ENCODE peak calls at places on chromosomes 16 and 17, in ten cellular contexts. One of them, this sample, is unnamed.

GRCh38 chr16:11992594-11993524 is 16.3 kb downstream of the SNX29 start:
- DNase-seq in upper lobe of left lung: no peak
- DNase-seq in HepG2: no peak
- DNase-seq in A549: no peak
- DNase-seq in sigmoid colon: no peak
- DNase-seq in transverse colon: no peak
- DNase-seq in H1: no peak
- DNase-seq in GM12878: no peak
- DNase-seq in tibial nerve: no peak
- DNase-seq in ovary: no peak
- DNase-seq in this sample: no peak

GRCh38 chr16:48492131-48492530 is 106.9 kb upstream of the SIAH1 start:
- DNase-seq in A549: no peak
- DNase-seq in upper lobe of left lung: no peak
- DNase-seq in H1: no peak
- DNase-seq in GM12878: no peak
- DNase-seq in HepG2: no peak
- DNase-seq in tibial nerve: no peak
- DNase-seq in transverse colon: no peak
- DNase-seq in ovary: no peak
- DNase-seq in sigmoid colon: no peak
- DNase-seq in this sample: no peak

GRCh38 chr17:65334391-65334790 is 197.2 kb downstream of the RGS9 start:
- DNase-seq in upper lobe of left lung: no peak
- DNase-seq in ovary: no peak
- DNase-seq in sigmoid colon: no peak
- DNase-seq in GM12878: no peak
- DNase-seq in transverse colon: no peak
- DNase-seq in H1: no peak
- DNase-seq in tibial nerve: no peak
- DNase-seq in HepG2: no peak
- DNase-seq in A549: no peak
- DNase-seq in this sample: no peak

GRCh38 chr17:34692932-34693331 is 113.5 kb downstream of the TMEM132E start:
- DNase-seq in A549: no peak
- DNase-seq in transverse colon: no peak
- DNase-seq in sigmoid colon: no peak
- DNase-seq in tibial nerve: no peak
- DNase-seq in GM12878: no peak
- DNase-seq in H1: no peak
- DNase-seq in HepG2: no peak
- DNase-seq in ovary: no peak
- DNase-seq in upper lobe of left lung: no peak
- DNase-seq in this sample: no peak

GRCh38 chr17:76925333-76925935 is 57.2 kb downstream of the MGAT5B start:
- DNase-seq in sigmoid colon: no peak
- DNase-seq in A549: no peak
- DNase-seq in GM12878: no peak
- DNase-seq in HepG2: no peak
- DNase-seq in ovary: no peak
- DNase-seq in tibial nerve: no peak
- DNase-seq in upper lobe of left lung: no peak
- DNase-seq in transverse colon: no peak
- DNase-seq in H1: no peak
- DNase-seq in this sample: no peak

GRCh38 chr16:80804061-80804450 is 342 bp downstream of the CDYL2 start:
- DNase-seq in transverse colon: peak
- DNase-seq in sigmoid colon: no peak
- DNase-seq in H1: no peak
- DNase-seq in HepG2: peak
- DNase-seq in upper lobe of left lung: peak
- DNase-seq in tibial nerve: no peak
- DNase-seq in A549: peak
- DNase-seq in ovary: peak
- DNase-seq in GM12878: no peak
- DNase-seq in this sample: no peak

GRCh38 chr17:19538095-19539039 is 4.7 kb downstream of the SLC47A1 start:
- DNase-seq in H1: no peak
- DNase-seq in tibial nerve: no peak
- DNase-seq in GM12878: no peak
- DNase-seq in ovary: no peak
- DNase-seq in upper lobe of left lung: peak
- DNase-seq in A549: no peak
- DNase-seq in sigmoid colon: peak
- DNase-seq in transverse colon: peak
- DNase-seq in HepG2: peak
- DNase-seq in this sample: no peak

GRCh38 chr16:81632392-81633146 is 146.5 kb upstream of the PLCG2 start:
- DNase-seq in H1: no peak
- DNase-seq in upper lobe of left lung: peak
- DNase-seq in tibial nerve: no peak
- DNase-seq in GM12878: no peak
- DNase-seq in transverse colon: peak
- DNase-seq in sigmoid colon: no peak
- DNase-seq in HepG2: no peak
- DNase-seq in ovary: no peak
- DNase-seq in A549: peak
- DNase-seq in this sample: peak

GRCh38 chr17:76547183-76547641 is 7.4 kb downstream of the PRCD start:
- DNase-seq in H1: no peak
- DNase-seq in upper lobe of left lung: peak
- DNase-seq in GM12878: no peak
- DNase-seq in sigmoid colon: no peak
- DNase-seq in A549: peak
- DNase-seq in transverse colon: peak
- DNase-seq in HepG2: peak
- DNase-seq in tibial nerve: no peak
- DNase-seq in ovary: peak
- DNase-seq in this sample: peak

GRCh38 chr17:28004344-28004743 is 38.1 kb upstream of the NLK start:
- DNase-seq in GM12878: no peak
- DNase-seq in H1: no peak
- DNase-seq in sigmoid colon: no peak
- DNase-seq in tibial nerve: no peak
- DNase-seq in upper lobe of left lung: no peak
- DNase-seq in ovary: no peak
- DNase-seq in transverse colon: no peak
- DNase-seq in A549: no peak
- DNase-seq in HepG2: no peak
- DNase-seq in this sample: no peak
- TF ChIP-seq EP300 in GM12878: no peak
- TF ChIP-seq EP300 in H1: no peak
- TF ChIP-seq EP300 in sigmoid colon: no peak
- TF ChIP-seq EP300 in tibial nerve: no peak
- TF ChIP-seq EP300 in upper lobe of left lung: no peak
- TF ChIP-seq EP300 in ovary: no peak
- TF ChIP-seq EP300 in transverse colon: no peak
- TF ChIP-seq EP300 in A549: no peak
- TF ChIP-seq EP300 in HepG2: no peak
- TF ChIP-seq EP300 in this sample: no peak

DNA sequence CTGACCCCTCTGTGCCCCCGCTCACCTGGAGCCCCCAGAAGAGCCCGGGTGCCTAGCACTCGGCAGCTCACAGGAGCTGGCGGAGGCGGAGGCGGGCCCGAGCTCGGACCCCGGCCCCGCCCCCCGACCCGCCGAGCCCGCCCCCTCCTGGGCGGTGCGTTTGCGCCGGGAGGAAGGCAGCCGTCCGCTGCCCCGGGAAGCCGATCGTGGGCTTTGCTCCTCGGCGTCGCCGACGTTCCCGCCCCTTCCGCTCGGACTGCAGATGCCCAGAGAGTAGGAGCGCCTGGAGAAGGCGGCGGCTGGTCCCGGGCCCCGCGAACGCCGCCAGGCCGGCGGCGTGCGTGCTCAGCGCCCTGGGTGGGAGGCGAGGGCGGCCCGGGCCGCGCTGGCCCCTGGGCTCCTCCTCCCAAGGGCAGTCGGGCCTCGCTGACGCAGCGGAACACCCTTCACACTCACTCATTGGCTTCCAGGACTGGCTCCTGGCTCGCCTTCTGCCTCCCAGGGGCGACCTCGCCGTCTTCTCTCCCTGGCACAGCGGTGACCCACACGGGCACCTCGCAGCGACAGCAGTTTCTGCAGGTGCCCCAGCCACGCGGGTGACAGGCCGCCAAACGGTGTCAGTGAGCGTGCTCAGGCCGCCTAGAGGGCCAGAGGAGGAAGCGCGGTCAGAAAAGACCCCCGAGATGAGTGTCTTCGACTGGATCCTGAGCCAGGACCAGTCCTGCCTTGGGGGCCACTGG is at the start of gene PLSCR3:
- DNase-seq in sigmoid colon: peak
- DNase-seq in tibial nerve: peak
- DNase-seq in H1: no peak
- DNase-seq in HepG2: peak
- DNase-seq in upper lobe of left lung: peak
- DNase-seq in GM12878: peak
- DNase-seq in A549: peak
- DNase-seq in transverse colon: peak
- DNase-seq in ovary: peak
- DNase-seq in this sample: peak
- H3K4me3 ChIP-seq in sigmoid colon: peak
- H3K4me3 ChIP-seq in tibial nerve: peak
- H3K4me3 ChIP-seq in H1: peak
- H3K4me3 ChIP-seq in HepG2: peak
- H3K4me3 ChIP-seq in upper lobe of left lung: peak
- H3K4me3 ChIP-seq in GM12878: peak
- H3K4me3 ChIP-seq in A549: peak
- H3K4me3 ChIP-seq in transverse colon: peak
- H3K4me3 ChIP-seq in ovary: peak
- H3K4me3 ChIP-seq in this sample: peak

GRCh38 chr16:13926507-13926906 is 6.6 kb downstream of the ERCC4 start:
- DNase-seq in upper lobe of left lung: no peak
- DNase-seq in ovary: no peak
- DNase-seq in tibial nerve: no peak
- DNase-seq in transverse colon: no peak
- DNase-seq in sigmoid colon: no peak
- DNase-seq in H1: no peak
- DNase-seq in HepG2: no peak
- DNase-seq in GM12878: no peak
- DNase-seq in A549: no peak
- DNase-seq in this sample: no peak

GRCh38 chr16:13919683-13920509 is at the start of gene ERCC4:
- DNase-seq in H1: peak
- DNase-seq in ovary: peak
- DNase-seq in upper lobe of left lung: peak
- DNase-seq in transverse colon: peak
- DNase-seq in GM12878: peak
- DNase-seq in sigmoid colon: peak
- DNase-seq in tibial nerve: peak
- DNase-seq in A549: peak
- DNase-seq in HepG2: peak
- DNase-seq in this sample: peak

GRCh38 chr16:13921328-13921727 is 1.4 kb downstream of the ERCC4 start:
- DNase-seq in sigmoid colon: no peak
- DNase-seq in tibial nerve: no peak
- DNase-seq in HepG2: no peak
- DNase-seq in GM12878: no peak
- DNase-seq in H1: no peak
- DNase-seq in upper lobe of left lung: no peak
- DNase-seq in A549: no peak
- DNase-seq in transverse colon: no peak
- DNase-seq in ovary: no peak
- DNase-seq in this sample: no peak

GRCh38 chr16:13920510-13920818 is 510 bp downstream of the ERCC4 start:
- DNase-seq in sigmoid colon: no peak
- DNase-seq in transverse colon: no peak
- DNase-seq in ovary: no peak
- DNase-seq in H1: no peak
- DNase-seq in GM12878: no peak
- DNase-seq in A549: no peak
- DNase-seq in tibial nerve: no peak
- DNase-seq in upper lobe of left lung: no peak
- DNase-seq in HepG2: no peak
- DNase-seq in this sample: no peak

DNA sequence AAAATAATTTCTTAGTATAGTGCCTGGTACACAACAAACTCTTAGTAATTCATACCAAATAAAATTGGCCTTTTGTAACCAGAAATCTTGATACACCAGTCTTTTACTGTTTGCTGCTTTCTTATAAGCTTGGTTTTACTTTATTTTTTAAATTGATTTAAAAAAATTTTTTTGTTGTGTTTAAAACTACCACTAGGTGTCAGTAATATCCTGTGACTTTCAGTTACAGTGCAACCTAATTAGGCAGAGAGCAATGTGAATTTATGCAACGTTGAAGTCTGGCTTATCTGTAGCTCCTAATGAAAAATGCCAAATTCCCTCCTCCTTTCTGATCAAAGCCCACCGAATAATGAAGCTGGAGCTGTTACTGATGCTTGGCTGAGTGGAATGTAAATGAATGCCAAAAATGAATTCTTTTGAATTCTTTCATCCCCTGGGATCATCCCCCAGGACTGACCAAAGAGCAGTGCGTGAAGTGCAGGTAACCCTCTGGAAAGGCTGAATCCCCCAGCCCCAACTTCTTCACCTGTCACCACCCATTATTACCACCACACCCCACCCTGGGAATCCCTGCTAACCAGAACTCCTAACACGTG is 3.8 kb downstream of the ERCC4 start:
- DNase-seq in HepG2: peak
- DNase-seq in GM12878: peak
- DNase-seq in H1: no peak
- DNase-seq in upper lobe of left lung: no peak
- DNase-seq in transverse colon: no peak
- DNase-seq in tibial nerve: no peak
- DNase-seq in ovary: no peak
- DNase-seq in sigmoid colon: no peak
- DNase-seq in A549: peak
- DNase-seq in this sample: no peak
- TF ChIP-seq EP300 in HepG2: no peak
- TF ChIP-seq EP300 in GM12878: no peak
- TF ChIP-seq EP300 in H1: no peak
- TF ChIP-seq EP300 in upper lobe of left lung: no peak
- TF ChIP-seq EP300 in transverse colon: no peak
- TF ChIP-seq EP300 in tibial nerve: no peak
- TF ChIP-seq EP300 in ovary: no peak
- TF ChIP-seq EP300 in sigmoid colon: no peak
- TF ChIP-seq EP300 in A549: no peak
- TF ChIP-seq EP300 in this sample: no peak

DNA sequence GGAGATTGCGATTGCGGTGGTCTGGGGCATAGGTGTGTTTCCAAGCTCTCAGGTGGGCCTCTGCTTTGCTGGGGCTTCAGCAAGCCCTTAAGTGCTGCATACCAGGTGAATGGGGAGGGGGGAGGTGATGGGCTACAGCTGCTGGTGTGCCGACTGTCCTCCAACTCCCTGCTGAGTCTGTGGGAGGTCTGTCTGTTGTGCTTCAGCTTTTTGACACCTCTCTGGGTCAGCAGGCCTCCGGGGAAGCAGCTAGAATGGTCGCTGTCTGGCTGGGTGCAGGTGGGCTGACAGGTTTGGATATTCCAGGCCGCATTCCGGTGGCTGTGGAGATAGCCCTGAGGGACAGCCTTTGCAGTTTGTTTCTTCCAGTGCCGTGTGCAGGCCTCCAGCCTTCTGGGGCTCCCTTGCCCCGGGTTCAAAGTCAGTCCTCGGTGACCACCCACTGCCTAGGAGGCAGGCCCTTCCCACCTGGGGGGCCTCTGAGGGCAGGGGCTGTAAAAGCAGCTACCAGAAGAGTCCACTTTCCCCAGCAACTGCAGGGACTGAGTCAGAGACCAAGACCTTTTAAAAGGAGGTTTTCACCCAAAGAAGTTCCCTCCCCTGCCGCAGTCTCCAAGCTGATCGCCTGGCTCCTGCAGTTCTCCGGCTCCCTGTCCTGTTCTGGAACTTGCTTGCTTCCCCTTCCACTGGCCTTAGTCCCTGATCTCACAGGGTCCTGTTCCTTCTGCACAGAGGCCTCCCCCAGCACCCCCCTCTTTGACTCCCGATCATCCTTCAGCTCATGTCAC is 2.0 kb upstream of the TTYH2 start:
- DNase-seq in tibial nerve: no peak
- DNase-seq in HepG2: no peak
- DNase-seq in ovary: no peak
- DNase-seq in upper lobe of left lung: no peak
- DNase-seq in GM12878: no peak
- DNase-seq in A549: no peak
- DNase-seq in sigmoid colon: no peak
- DNase-seq in transverse colon: no peak
- DNase-seq in H1: no peak
- DNase-seq in this sample: no peak
- H3K4me3 ChIP-seq in tibial nerve: peak
- H3K4me3 ChIP-seq in HepG2: no peak
- H3K4me3 ChIP-seq in ovary: no peak
- H3K4me3 ChIP-seq in upper lobe of left lung: peak
- H3K4me3 ChIP-seq in GM12878: peak
- H3K4me3 ChIP-seq in A549: no peak
- H3K4me3 ChIP-seq in sigmoid colon: peak
- H3K4me3 ChIP-seq in transverse colon: peak
- H3K4me3 ChIP-seq in H1: peak
- H3K4me3 ChIP-seq in this sample: peak